ENCODE peak calls at places on chromosomes 6 and 20, in seven cellular contexts. C is uterus; G is T-cell; E is stimulated activated CD4-positive, alpha-beta T cell treated with anti-CD3 and anti-CD28 coated beads, Interleukin-2, amount 100 ng/mL, for 48 hours; K is NCI-H774; M is NCI-H1930; I is ELR. Y is an unnamed sample.

GRCh38 chr20:56805966-56806365 is 176.9 kb downstream of the TFAP2C start:
- DNase-seq in G (no peak), K (no peak), E (no peak), C (no peak), M (no peak), I (no peak), Y (no peak)

GRCh38 chr20:48689388-48689787 is 138.4 kb downstream of the PREX1 start:
- DNase-seq in C (no peak), G (no peak), M (no peak), E (no peak), K (no peak), I (no peak), Y (no peak)

GRCh38 chr20:45117581-45117980 is 2.6 kb upstream of the WFDC5 start:
- DNase-seq in C (no peak), M (no peak), I (no peak), G (no peak), K (peak; percentile 5), E (no peak), Y (no peak)

GRCh38 chr6:151082079-151082478 is 157.7 kb upstream of the AKAP12 start:
- DNase-seq in K (no peak), G (no peak), I (peak; percentile 31), E (no peak), M (no peak), C (no peak), Y (no peak)

GRCh38 chr6:129774697-129775447 is 64.9 kb upstream of the ARHGAP18 start:
- DNase-seq in C (peak; percentile 49), E (peak; percentile 45), M (peak; percentile 48), G (no peak), K (peak; percentile 74), I (peak; percentile 89), Y (peak; percentile 22)

GRCh38 chr6:157867155-157867559 is 44.1 kb downstream of the SNX9 start:
- DNase-seq in E (no peak), I (peak; percentile 58), C (no peak), K (no peak), M (no peak), G (no peak), Y (no peak)

GRCh38 chr20:31560900-31561598 is 44.0 kb upstream of the ID1 start:
- DNase-seq in K (no peak), C (no peak), I (peak; percentile 99), M (no peak), E (no peak), G (no peak), Y (no peak)

GRCh38 chr6:2992330-2992979 is 7.2 kb upstream of the NQO2 start:
- DNase-seq in C (no peak), M (no peak), I (no peak), G (no peak), E (no peak), K (no peak), Y (no peak)

GRCh38 chr6:41072836-41073202 is at the start of gene NFYA:
- DNase-seq in K (peak; percentile 100), I (no peak), E (peak; percentile 99), G (peak; percentile 99), M (no peak), C (no peak), Y (peak; percentile 100)